ENCODE peak calls at places on chromosomes 2 and 18, in five cellular contexts. A is endodermal cell, R is Panc1, Y is fibroblast of lung, B is heart right ventricle. O is an unnamed sample.

GRCh38 chr18:75727479-75727878 is 300.0 kb upstream of the SMIM21 start:
- DNase-seq in Y (peak; percentile 24), B (peak; percentile 36), R (peak; percentile 8), A (peak; percentile 93), O (peak; percentile 0)

GRCh38 chr2:60394467-60394866 is 159.0 kb downstream of the BCL11A start:
- DNase-seq in Y (no peak), A (no peak), R (no peak), B (no peak), O (no peak)

GRCh38 chr2:166088634-166089033 is 39.2 kb downstream of the SCN1A start:
- DNase-seq in B (no peak), R (no peak), A (no peak), Y (peak; percentile 79), O (peak; percentile 14)

GRCh38 chr2:235088608-235089020 is 136.8 kb downstream of the SH3BP4 start:
- DNase-seq in Y (peak; percentile 15), B (no peak), R (no peak), A (no peak), O (no peak)

GRCh38 chr2:96409543-96410184 is 74.1 kb downstream of the NCAPH start:
- DNase-seq in B (peak; percentile 43), R (no peak), Y (peak; percentile 8), A (no peak), O (peak; percentile 49)

GRCh38 chr2:27128810-27129571 is 5.4 kb downstream of the ABHD1 start:
- DNase-seq in Y (no peak), R (no peak), A (no peak), B (no peak), O (no peak)

GRCh38 chr18:35466815-35467623 is 30.7 kb downstream of the INO80C start:
- DNase-seq in R (no peak), B (no peak), A (no peak), Y (no peak), O (no peak)

GRCh38 chr18:78794031-78794430 is 185.6 kb upstream of the SALL3 start:
- DNase-seq in A (no peak), Y (no peak), R (no peak), B (no peak), O (no peak)

GRCh38 chr18:60485207-60485606 is 112.6 kb upstream of the MC4R start:
- DNase-seq in A (no peak), B (no peak), Y (peak; percentile 8), R (no peak), O (peak; percentile 76)

GRCh38 chr2:37683926-37684780 is 12.7 kb upstream of the CDC42EP3 start:
- DNase-seq in B (no peak), Y (no peak), A (no peak), R (no peak), O (no peak)

GRCh38 chr2:200962821-200963128 is 685 bp downstream of the ORC2 start:
- DNase-seq in A (no peak), R (no peak), B (no peak), Y (no peak), O (no peak)

GRCh38 chr18:68152770-68153169 is 562.1 kb downstream of the TMX3 start:
- DNase-seq in Y (no peak), A (peak; percentile 85), R (no peak), B (no peak), O (no peak)

GRCh38 chr2:235850289-235850688 is 317.9 kb downstream of the GBX2 start:
- DNase-seq in B (no peak), R (no peak), A (peak; percentile 20), Y (no peak), O (no peak)

GRCh38 chr2:210965472-210965871 is 409.1 kb downstream of the CPS1 start:
- DNase-seq in Y (no peak), A (no peak), R (no peak), B (no peak), O (no peak)

GRCh38 chr2:217095511-217096205 is 235.8 kb upstream of the TNP1 start:
- DNase-seq in B (no peak), A (no peak), R (no peak), Y (no peak), O (no peak)

GRCh38 chr18:61335737-61336555 is 2.7 kb downstream of the CDH20 start:
- DNase-seq in A (no peak), B (no peak), Y (no peak), R (no peak), O (peak; percentile 31)

GRCh38 chr2:36366491-36367120 is 11.0 kb downstream of the CRIM1 start:
- DNase-seq in Y (peak; percentile 43), A (no peak), R (no peak), B (no peak), O (no peak)

GRCh38 chr18:58975296-58975695 is 110.6 kb downstream of the ZNF532 start:
- DNase-seq in Y (no peak), A (peak; percentile 44), B (no peak), R (no peak), O (no peak)

GRCh38 chr2:111140815-111141214 is 20.1 kb downstream of the BCL2L11 start:
- DNase-seq in Y (no peak), R (no peak), B (no peak), A (no peak), O (no peak)

GRCh38 chr2:31318360-31319336 is 84.7 kb downstream of the EHD3 start:
- DNase-seq in Y (peak; percentile 94), B (peak; percentile 37), A (no peak), R (no peak), O (peak; percentile 67)

GRCh38 chr2:112311932-112312331 is 36.5 kb downstream of the ZC3H6 start:
- DNase-seq in A (no peak), R (no peak), B (no peak), Y (no peak), O (no peak)

GRCh38 chr2:1246239-1246638 is 167.0 kb upstream of the TPO start:
- DNase-seq in R (no peak), A (peak; percentile 63), Y (no peak), B (no peak), O (no peak)

GRCh38 chr2:70668432-70668831 is 99.6 kb downstream of the ADD2 start:
- DNase-seq in Y (no peak), R (no peak), B (no peak), A (peak; percentile 12), O (no peak)

GRCh38 chr2:165582409-165582808 is 112.9 kb downstream of the CSRNP3 start:
- DNase-seq in R (no peak), A (no peak), B (no peak), Y (peak; percentile 46), O (peak; percentile 74)

GRCh38 chr2:25168256-25169072 is at the start of gene POMC:
- DNase-seq in R (no peak), Y (peak; percentile 25), B (peak; percentile 23), A (peak; percentile 86), O (peak; percentile 31)

GRCh38 chr2:48356701-48357322 is 173.1 kb upstream of the STON1 start:
- DNase-seq in R (no peak), B (no peak), Y (peak; percentile 63), A (no peak), O (peak; percentile 67)

GRCh38 chr2:48358982-48359381 is 171.0 kb upstream of the STON1 start:
- DNase-seq in Y (no peak), A (no peak), R (no peak), B (no peak), O (no peak)

GRCh38 chr2:48355494-48355893 is 174.5 kb upstream of the STON1 start:
- DNase-seq in A (no peak), Y (no peak), B (no peak), R (no peak), O (no peak)

GRCh38 chr2:48362515-48362914 is 167.4 kb upstream of the STON1 start:
- DNase-seq in Y (no peak), B (no peak), A (no peak), R (no peak), O (no peak)

DNA sequence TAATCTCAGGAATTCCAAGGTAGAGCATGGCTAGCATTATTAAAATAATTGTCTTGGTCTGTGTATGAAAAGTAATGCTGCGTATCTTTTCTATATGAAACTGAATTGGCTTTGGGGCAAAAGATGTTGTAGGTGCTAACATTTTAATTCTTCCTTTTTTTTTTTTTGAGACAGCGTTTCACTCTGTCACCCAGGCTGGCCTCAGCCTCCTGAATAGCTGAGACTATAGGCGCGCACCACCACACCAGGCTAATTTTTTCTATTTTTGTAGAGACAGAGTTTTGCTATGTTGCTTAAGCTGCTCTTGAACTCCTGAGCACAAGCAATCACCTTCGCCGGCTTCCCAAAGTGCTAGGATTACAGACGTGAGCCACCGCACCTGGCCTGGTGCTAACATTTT is 172.6 kb upstream of the STON1 start:
- DNase-seq in R (no peak), A (no peak), Y (no peak), B (no peak), O (no peak)
- TF ChIP-seq CTCF in R (no peak), A (no peak), Y (no peak), B (no peak), O (no peak)

DNA sequence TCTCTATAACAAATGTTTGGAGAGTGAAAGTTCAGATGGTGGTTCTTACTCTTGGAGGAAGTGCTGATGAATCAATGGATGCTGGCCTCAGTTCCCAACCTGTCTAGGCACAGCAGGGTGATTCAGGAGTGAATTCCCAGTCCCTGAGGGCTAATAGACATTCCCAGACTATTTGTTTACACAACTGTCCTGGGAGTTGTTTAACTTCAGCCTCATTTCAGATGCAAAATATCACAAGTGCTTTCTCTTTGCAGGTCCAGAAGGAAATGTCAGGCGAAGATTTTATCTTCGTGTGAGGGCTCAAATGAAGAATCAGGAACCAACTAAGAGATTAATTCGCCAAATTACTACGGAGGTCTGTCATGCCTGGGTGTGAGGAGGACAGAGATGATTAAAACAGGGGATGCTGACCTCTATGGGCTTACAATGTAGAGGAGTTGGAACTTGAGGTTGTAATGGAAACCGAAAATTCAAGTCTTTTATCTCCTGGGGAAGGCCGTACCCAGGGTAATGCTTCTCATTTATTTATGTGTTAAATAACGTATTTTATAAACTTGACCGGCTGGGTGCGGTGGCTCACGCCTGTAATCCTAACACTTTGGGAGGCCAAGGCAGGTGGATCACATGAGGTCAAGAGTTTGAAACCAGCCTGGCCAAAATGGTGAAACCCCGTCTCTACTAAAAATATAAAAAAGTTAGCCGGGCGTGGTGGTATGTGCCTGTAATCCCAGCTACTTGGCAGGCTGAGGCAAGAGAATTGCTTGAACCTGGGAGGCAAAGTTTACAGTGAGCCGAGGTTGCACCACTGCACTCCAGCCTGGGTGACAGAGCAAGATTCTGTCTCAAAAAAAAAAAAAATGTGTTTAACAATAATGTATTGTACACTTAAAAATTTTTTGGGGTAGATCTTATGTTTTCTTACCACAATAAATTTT is 38.7 kb upstream of the SLC1A4 start:
- DNase-seq in R (no peak), Y (no peak), A (no peak), B (no peak), O (peak; percentile 25)
- H3K4me1 ChIP-seq in R (no peaks in the 10 kb centered on the region), Y (peaks cover 4% of the 10 kb centered on the region), A (no peaks in the 10 kb centered on the region), B (no peaks in the 10 kb centered on the region), O (peaks cover 15% of the 10 kb centered on the region)

DNA sequence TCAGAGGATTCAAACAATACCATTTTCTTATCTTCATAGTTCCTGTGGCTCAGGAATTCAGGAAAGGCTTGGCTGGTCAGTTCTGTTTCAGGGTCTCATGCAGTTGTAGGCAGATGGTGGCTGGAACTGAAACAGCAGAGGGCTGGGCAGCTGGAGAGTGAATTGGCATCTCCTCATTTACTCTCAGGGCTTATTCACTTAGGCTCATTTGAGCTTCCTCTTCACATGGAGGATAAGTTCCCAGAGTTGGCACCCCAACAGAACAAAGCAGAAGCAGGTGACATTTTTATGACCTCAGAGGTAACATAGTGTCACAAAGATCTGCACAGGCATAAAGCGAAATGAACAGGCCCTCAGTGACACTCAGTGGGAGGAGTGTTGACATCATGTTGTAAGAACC is 66.1 kb downstream of the RBBP8 start:
- DNase-seq in A (no peak), B (no peak), Y (no peak), R (no peak), O (peak; percentile 71)
- TF ChIP-seq CTCF in A (no peak), B (no peak), Y (no peak), R (no peak), O (no peak)

DNA sequence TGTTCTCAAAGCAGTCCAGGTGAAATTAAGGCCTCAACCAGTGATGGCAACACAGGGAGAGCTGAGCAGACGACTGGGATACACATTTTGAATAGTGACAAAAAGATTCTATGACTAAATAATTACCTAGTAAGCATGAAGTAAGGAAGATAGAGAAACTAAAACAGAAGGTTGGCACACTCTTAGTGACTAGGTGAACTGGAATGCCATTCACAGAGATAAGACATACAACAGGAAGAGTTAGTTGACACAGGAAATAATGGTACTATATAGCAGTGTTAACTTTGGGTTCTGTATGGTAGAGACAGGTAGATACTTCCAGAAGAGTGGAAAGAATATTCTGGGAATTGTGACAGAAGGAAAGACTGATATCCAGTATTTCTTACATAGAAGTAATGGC is 181.8 kb upstream of the NT5C1B start:
- DNase-seq in A (no peak), R (no peak), Y (no peak), B (no peak), O (no peak)
- H3K4me1 ChIP-seq in A (peaks cover 2% of the 10 kb centered on the region), R (no peaks in the 10 kb centered on the region), Y (no peaks in the 10 kb centered on the region), B (no peaks in the 10 kb centered on the region), O (no peaks in the 10 kb centered on the region)

O was measured in astrocyte.